ENCODE peak calls at places on chromosome 1, in ten cellular contexts. One of them, this sample, is unnamed.
A peak's percentile ranks its signal among the peaks of the same experiment; 100 is the strongest.

GRCh38 chr1:224373008-224373590 is 16.4 kb downstream of the CNIH4 start:
- DNase-seq in aorta: no peak
- DNase-seq in midbrain: no peak
- DNase-seq in cardiac septum: no peak
- DNase-seq in CD4-positive, alpha-beta T cell: no peak
- DNase-seq in memory B cell: no peak
- DNase-seq in activated T-cell treated with anti-CD3 and anti-CD28 coated beads, Interleukin-2, amount 50 U/mL, for 72 hours: no peak
- DNase-seq in A549: no peak
- DNase-seq in keratinocyte: no peak
- DNase-seq in Right ventricle myocardium superior: no peak
- DNase-seq in this sample: no peak

GRCh38 chr1:196609114-196609737 is 986 bp upstream of the KCNT2 start:
- DNase-seq in cardiac septum: no peak
- DNase-seq in activated T-cell treated with anti-CD3 and anti-CD28 coated beads, Interleukin-2, amount 50 U/mL, for 72 hours: no peak
- DNase-seq in keratinocyte: no peak
- DNase-seq in A549: peak; percentile 34
- DNase-seq in CD4-positive, alpha-beta T cell: no peak
- DNase-seq in midbrain: peak; percentile 3
- DNase-seq in aorta: peak; percentile 41
- DNase-seq in memory B cell: no peak
- DNase-seq in Right ventricle myocardium superior: no peak
- DNase-seq in this sample: no peak

GRCh38 chr1:18257775-18258174 is 150.2 kb downstream of the IGSF21 start:
- DNase-seq in A549: no peak
- DNase-seq in CD4-positive, alpha-beta T cell: no peak
- DNase-seq in cardiac septum: no peak
- DNase-seq in aorta: no peak
- DNase-seq in activated T-cell treated with anti-CD3 and anti-CD28 coated beads, Interleukin-2, amount 50 U/mL, for 72 hours: no peak
- DNase-seq in midbrain: no peak
- DNase-seq in keratinocyte: no peak
- DNase-seq in Right ventricle myocardium superior: no peak
- DNase-seq in memory B cell: no peak
- DNase-seq in this sample: no peak

GRCh38 chr1:2528966-2529750 is 905 bp downstream of the HES5 start:
- DNase-seq in aorta: no peak
- DNase-seq in CD4-positive, alpha-beta T cell: no peak
- DNase-seq in keratinocyte: no peak
- DNase-seq in cardiac septum: no peak
- DNase-seq in activated T-cell treated with anti-CD3 and anti-CD28 coated beads, Interleukin-2, amount 50 U/mL, for 72 hours: peak; percentile 67
- DNase-seq in memory B cell: peak; percentile 53
- DNase-seq in Right ventricle myocardium superior: no peak
- DNase-seq in midbrain: no peak
- DNase-seq in A549: no peak
- DNase-seq in this sample: no peak

GRCh38 chr1:203038217-203038741 is 12.0 kb downstream of the PPFIA4 start:
- DNase-seq in A549: peak; percentile 46
- DNase-seq in CD4-positive, alpha-beta T cell: no peak
- DNase-seq in memory B cell: no peak
- DNase-seq in keratinocyte: peak; percentile 83
- DNase-seq in Right ventricle myocardium superior: peak; percentile 82
- DNase-seq in aorta: peak; percentile 91
- DNase-seq in activated T-cell treated with anti-CD3 and anti-CD28 coated beads, Interleukin-2, amount 50 U/mL, for 72 hours: no peak
- DNase-seq in midbrain: peak; percentile 61
- DNase-seq in cardiac septum: peak; percentile 86
- DNase-seq in this sample: no peak

GRCh38 chr1:110554871-110555801 is 36.2 kb upstream of the KCNA10 start:
- DNase-seq in midbrain: peak; percentile 77
- DNase-seq in A549: peak; percentile 7
- DNase-seq in activated T-cell treated with anti-CD3 and anti-CD28 coated beads, Interleukin-2, amount 50 U/mL, for 72 hours: peak; percentile 65
- DNase-seq in keratinocyte: no peak
- DNase-seq in Right ventricle myocardium superior: peak; percentile 69
- DNase-seq in memory B cell: peak; percentile 50
- DNase-seq in cardiac septum: no peak
- DNase-seq in CD4-positive, alpha-beta T cell: peak; percentile 38
- DNase-seq in aorta: peak; percentile 89
- DNase-seq in this sample: peak; percentile 84

GRCh38 chr1:95197616-95198252 is 36.3 kb upstream of the RWDD3 start:
- DNase-seq in midbrain: no peak
- DNase-seq in memory B cell: no peak
- DNase-seq in activated T-cell treated with anti-CD3 and anti-CD28 coated beads, Interleukin-2, amount 50 U/mL, for 72 hours: no peak
- DNase-seq in A549: no peak
- DNase-seq in CD4-positive, alpha-beta T cell: no peak
- DNase-seq in keratinocyte: no peak
- DNase-seq in aorta: no peak
- DNase-seq in Right ventricle myocardium superior: no peak
- DNase-seq in cardiac septum: no peak
- DNase-seq in this sample: no peak

GRCh38 chr1:75797273-75797588 is 549 bp downstream of the MSH4 start:
- DNase-seq in cardiac septum: no peak
- DNase-seq in Right ventricle myocardium superior: no peak
- DNase-seq in aorta: no peak
- DNase-seq in activated T-cell treated with anti-CD3 and anti-CD28 coated beads, Interleukin-2, amount 50 U/mL, for 72 hours: no peak
- DNase-seq in CD4-positive, alpha-beta T cell: no peak
- DNase-seq in midbrain: no peak
- DNase-seq in keratinocyte: no peak
- DNase-seq in memory B cell: no peak
- DNase-seq in A549: no peak
- DNase-seq in this sample: no peak

GRCh38 chr1:1021010-1021845 is 1.3 kb downstream of the AGRN start:
- DNase-seq in cardiac septum: no peak
- DNase-seq in CD4-positive, alpha-beta T cell: no peak
- DNase-seq in keratinocyte: no peak
- DNase-seq in Right ventricle myocardium superior: peak; percentile 80
- DNase-seq in aorta: no peak
- DNase-seq in activated T-cell treated with anti-CD3 and anti-CD28 coated beads, Interleukin-2, amount 50 U/mL, for 72 hours: no peak
- DNase-seq in A549: peak; percentile 78
- DNase-seq in memory B cell: no peak
- DNase-seq in midbrain: no peak
- DNase-seq in this sample: peak; percentile 88

GRCh38 chr1:207993477-207994445 is 82.8 kb upstream of the CD34 start:
- DNase-seq in activated T-cell treated with anti-CD3 and anti-CD28 coated beads, Interleukin-2, amount 50 U/mL, for 72 hours: peak; percentile 7
- DNase-seq in CD4-positive, alpha-beta T cell: no peak
- DNase-seq in A549: peak; percentile 12
- DNase-seq in cardiac septum: no peak
- DNase-seq in aorta: no peak
- DNase-seq in keratinocyte: no peak
- DNase-seq in Right ventricle myocardium superior: no peak
- DNase-seq in midbrain: no peak
- DNase-seq in memory B cell: no peak
- DNase-seq in this sample: no peak

GRCh38 chr1:64505944-64506658 is 36.2 kb downstream of the CACHD1 start:
- DNase-seq in activated T-cell treated with anti-CD3 and anti-CD28 coated beads, Interleukin-2, amount 50 U/mL, for 72 hours: peak; percentile 15
- DNase-seq in A549: peak; percentile 18
- DNase-seq in midbrain: no peak
- DNase-seq in keratinocyte: no peak
- DNase-seq in cardiac septum: no peak
- DNase-seq in memory B cell: no peak
- DNase-seq in Right ventricle myocardium superior: no peak
- DNase-seq in aorta: no peak
- DNase-seq in CD4-positive, alpha-beta T cell: peak; percentile 10
- DNase-seq in this sample: peak; percentile 66

GRCh38 chr1:115086176-115086830 is 3.0 kb downstream of the TSPAN2 start:
- DNase-seq in aorta: peak; percentile 76
- DNase-seq in memory B cell: no peak
- DNase-seq in Right ventricle myocardium superior: no peak
- DNase-seq in midbrain: no peak
- DNase-seq in cardiac septum: no peak
- DNase-seq in A549: no peak
- DNase-seq in keratinocyte: no peak
- DNase-seq in CD4-positive, alpha-beta T cell: no peak
- DNase-seq in activated T-cell treated with anti-CD3 and anti-CD28 coated beads, Interleukin-2, amount 50 U/mL, for 72 hours: no peak
- DNase-seq in this sample: no peak

GRCh38 chr1:81921851-81922462 is 121.2 kb downstream of the ADGRL2 start:
- DNase-seq in aorta: no peak
- DNase-seq in midbrain: no peak
- DNase-seq in keratinocyte: no peak
- DNase-seq in memory B cell: no peak
- DNase-seq in A549: no peak
- DNase-seq in CD4-positive, alpha-beta T cell: no peak
- DNase-seq in Right ventricle myocardium superior: no peak
- DNase-seq in cardiac septum: no peak
- DNase-seq in activated T-cell treated with anti-CD3 and anti-CD28 coated beads, Interleukin-2, amount 50 U/mL, for 72 hours: no peak
- DNase-seq in this sample: no peak

GRCh38 chr1:107195476-107195875 is 54.6 kb downstream of the NTNG1 start:
- DNase-seq in Right ventricle myocardium superior: no peak
- DNase-seq in aorta: no peak
- DNase-seq in cardiac septum: no peak
- DNase-seq in keratinocyte: no peak
- DNase-seq in activated T-cell treated with anti-CD3 and anti-CD28 coated beads, Interleukin-2, amount 50 U/mL, for 72 hours: no peak
- DNase-seq in CD4-positive, alpha-beta T cell: no peak
- DNase-seq in memory B cell: no peak
- DNase-seq in A549: no peak
- DNase-seq in midbrain: no peak
- DNase-seq in this sample: no peak

This sample was measured in upper lobe of right lung.